ENCODE peak calls at places on chromosomes 11 and 22, in eight cellular contexts. One of them, this sample, is unnamed.
A peak's percentile ranks its signal among the peaks of the same experiment; 100 is the strongest.

GRCh38 chr22:38249301-38249700 is 23.5 kb downstream of the TMEM184B start:
- DNase-seq in AG04450: no peak
- DNase-seq in thoracic aorta: no peak
- DNase-seq in HCT116: no peak
- DNase-seq in DND-41: no peak
- DNase-seq in astrocyte: no peak
- DNase-seq in IMR-90: no peak
- DNase-seq in CD8-positive, alpha-beta T cell: no peak
- DNase-seq in this sample: no peak

GRCh38 chr11:65438257-65439151 is 15.9 kb downstream of the NEAT1 start:
- DNase-seq in AG04450: no peak
- DNase-seq in thoracic aorta: no peak
- DNase-seq in HCT116: no peak
- DNase-seq in DND-41: no peak
- DNase-seq in astrocyte: no peak
- DNase-seq in IMR-90: peak; percentile 40
- DNase-seq in CD8-positive, alpha-beta T cell: no peak
- DNase-seq in this sample: no peak

GRCh38 chr11:63017306-63017974 is 1.8 kb upstream of the SLC22A8 start:
- DNase-seq in AG04450: no peak
- DNase-seq in thoracic aorta: no peak
- DNase-seq in HCT116: no peak
- DNase-seq in DND-41: no peak
- DNase-seq in astrocyte: no peak
- DNase-seq in IMR-90: no peak
- DNase-seq in CD8-positive, alpha-beta T cell: no peak
- DNase-seq in this sample: no peak

GRCh38 chr22:35761037-35761436 is 43.4 kb downstream of the APOL5 start:
- DNase-seq in AG04450: no peak
- DNase-seq in thoracic aorta: no peak
- DNase-seq in HCT116: peak; percentile 8
- DNase-seq in DND-41: no peak
- DNase-seq in astrocyte: no peak
- DNase-seq in IMR-90: peak; percentile 24
- DNase-seq in CD8-positive, alpha-beta T cell: no peak
- DNase-seq in this sample: peak; percentile 14

GRCh38 chr11:40130427-40130826 is 1329.0 kb downstream of the LRRC4C start:
- DNase-seq in AG04450: no peak
- DNase-seq in thoracic aorta: no peak
- DNase-seq in HCT116: no peak
- DNase-seq in DND-41: no peak
- DNase-seq in astrocyte: no peak
- DNase-seq in IMR-90: no peak
- DNase-seq in CD8-positive, alpha-beta T cell: no peak
- DNase-seq in this sample: peak; percentile 6

GRCh38 chr11:47139878-47140277 is 36.8 kb downstream of the ARFGAP2 start:
- DNase-seq in AG04450: no peak
- DNase-seq in thoracic aorta: no peak
- DNase-seq in HCT116: no peak
- DNase-seq in DND-41: no peak
- DNase-seq in astrocyte: no peak
- DNase-seq in IMR-90: no peak
- DNase-seq in CD8-positive, alpha-beta T cell: no peak
- DNase-seq in this sample: no peak

GRCh38 chr11:131392528-131393255 is 22.3 kb downstream of the NTM start:
- DNase-seq in AG04450: no peak
- DNase-seq in thoracic aorta: no peak
- DNase-seq in HCT116: no peak
- DNase-seq in DND-41: peak; percentile 20
- DNase-seq in astrocyte: no peak
- DNase-seq in IMR-90: no peak
- DNase-seq in CD8-positive, alpha-beta T cell: no peak
- DNase-seq in this sample: no peak

GRCh38 chr11:67271548-67272284 is 5.4 kb downstream of the GRK2 start:
- DNase-seq in AG04450: no peak
- DNase-seq in thoracic aorta: no peak
- DNase-seq in HCT116: no peak
- DNase-seq in DND-41: peak; percentile 77
- DNase-seq in astrocyte: no peak
- DNase-seq in IMR-90: no peak
- DNase-seq in CD8-positive, alpha-beta T cell: peak; percentile 66
- DNase-seq in this sample: no peak

GRCh38 chr11:10328314-10329090 is 23.6 kb downstream of the ADM start:
- DNase-seq in AG04450: no peak
- DNase-seq in thoracic aorta: no peak
- DNase-seq in HCT116: no peak
- DNase-seq in DND-41: no peak
- DNase-seq in astrocyte: peak; percentile 85
- DNase-seq in IMR-90: peak; percentile 46
- DNase-seq in CD8-positive, alpha-beta T cell: no peak
- DNase-seq in this sample: peak; percentile 73

GRCh38 chr22:23789638-23790037 is 2.9 kb downstream of the SMARCB1 start:
- DNase-seq in AG04450: no peak
- DNase-seq in thoracic aorta: no peak
- DNase-seq in HCT116: no peak
- DNase-seq in DND-41: no peak
- DNase-seq in astrocyte: no peak
- DNase-seq in IMR-90: no peak
- DNase-seq in CD8-positive, alpha-beta T cell: no peak
- DNase-seq in this sample: no peak

GRCh38 chr11:95920460-95921105 is 3.3 kb downstream of the MTMR2 start:
- DNase-seq in AG04450: no peak
- DNase-seq in thoracic aorta: no peak
- DNase-seq in HCT116: no peak
- DNase-seq in DND-41: no peak
- DNase-seq in astrocyte: no peak
- DNase-seq in IMR-90: peak; percentile 42
- DNase-seq in CD8-positive, alpha-beta T cell: no peak
- DNase-seq in this sample: no peak

GRCh38 chr11:35412285-35412684 is 7.1 kb downstream of the SLC1A2 start:
- DNase-seq in AG04450: no peak
- DNase-seq in thoracic aorta: no peak
- DNase-seq in HCT116: no peak
- DNase-seq in DND-41: no peak
- DNase-seq in astrocyte: no peak
- DNase-seq in IMR-90: peak; percentile 25
- DNase-seq in CD8-positive, alpha-beta T cell: no peak
- DNase-seq in this sample: peak; percentile 30

GRCh38 chr11:79219186-79220045 is 221.4 kb downstream of the TENM4 start:
- DNase-seq in AG04450: no peak
- DNase-seq in thoracic aorta: no peak
- DNase-seq in HCT116: no peak
- DNase-seq in DND-41: no peak
- DNase-seq in astrocyte: no peak
- DNase-seq in IMR-90: no peak
- DNase-seq in CD8-positive, alpha-beta T cell: no peak
- DNase-seq in this sample: no peak

GRCh38 chr22:24357547-24357946 is 69.9 kb upstream of the ADORA2A start:
- DNase-seq in AG04450: no peak
- DNase-seq in thoracic aorta: no peak
- DNase-seq in HCT116: no peak
- DNase-seq in DND-41: no peak
- DNase-seq in astrocyte: no peak
- DNase-seq in IMR-90: peak; percentile 7
- DNase-seq in CD8-positive, alpha-beta T cell: no peak
- DNase-seq in this sample: no peak

GRCh38 chr11:64897381-64898075 is 19.1 kb upstream of the EHD1 start:
- DNase-seq in AG04450: no peak
- DNase-seq in thoracic aorta: no peak
- DNase-seq in HCT116: no peak
- DNase-seq in DND-41: no peak
- DNase-seq in astrocyte: no peak
- DNase-seq in IMR-90: no peak
- DNase-seq in CD8-positive, alpha-beta T cell: no peak
- DNase-seq in this sample: no peak

GRCh38 chr11:72823105-72823804 is 9.0 kb downstream of the ATG16L2 start:
- DNase-seq in AG04450: no peak
- DNase-seq in thoracic aorta: no peak
- DNase-seq in HCT116: no peak
- DNase-seq in DND-41: no peak
- DNase-seq in astrocyte: no peak
- DNase-seq in IMR-90: no peak
- DNase-seq in CD8-positive, alpha-beta T cell: no peak
- DNase-seq in this sample: no peak

GRCh38 chr11:72818971-72819370 is 4.8 kb downstream of the ATG16L2 start:
- DNase-seq in AG04450: no peak
- DNase-seq in thoracic aorta: no peak
- DNase-seq in HCT116: no peak
- DNase-seq in DND-41: no peak
- DNase-seq in astrocyte: no peak
- DNase-seq in IMR-90: peak; percentile 65
- DNase-seq in CD8-positive, alpha-beta T cell: no peak
- DNase-seq in this sample: no peak

GRCh38 chr11:72820439-72821139 is 6.4 kb downstream of the ATG16L2 start:
- DNase-seq in AG04450: no peak
- DNase-seq in thoracic aorta: no peak
- DNase-seq in HCT116: no peak
- DNase-seq in DND-41: no peak
- DNase-seq in astrocyte: no peak
- DNase-seq in IMR-90: no peak
- DNase-seq in CD8-positive, alpha-beta T cell: no peak
- DNase-seq in this sample: no peak

GRCh38 chr11:72821920-72822799 is 7.9 kb downstream of the ATG16L2 start:
- DNase-seq in AG04450: peak; percentile 58
- DNase-seq in thoracic aorta: peak; percentile 53
- DNase-seq in HCT116: peak; percentile 81
- DNase-seq in DND-41: no peak
- DNase-seq in astrocyte: peak; percentile 73
- DNase-seq in IMR-90: peak; percentile 84
- DNase-seq in CD8-positive, alpha-beta T cell: peak; percentile 84
- DNase-seq in this sample: peak; percentile 95

DNA sequence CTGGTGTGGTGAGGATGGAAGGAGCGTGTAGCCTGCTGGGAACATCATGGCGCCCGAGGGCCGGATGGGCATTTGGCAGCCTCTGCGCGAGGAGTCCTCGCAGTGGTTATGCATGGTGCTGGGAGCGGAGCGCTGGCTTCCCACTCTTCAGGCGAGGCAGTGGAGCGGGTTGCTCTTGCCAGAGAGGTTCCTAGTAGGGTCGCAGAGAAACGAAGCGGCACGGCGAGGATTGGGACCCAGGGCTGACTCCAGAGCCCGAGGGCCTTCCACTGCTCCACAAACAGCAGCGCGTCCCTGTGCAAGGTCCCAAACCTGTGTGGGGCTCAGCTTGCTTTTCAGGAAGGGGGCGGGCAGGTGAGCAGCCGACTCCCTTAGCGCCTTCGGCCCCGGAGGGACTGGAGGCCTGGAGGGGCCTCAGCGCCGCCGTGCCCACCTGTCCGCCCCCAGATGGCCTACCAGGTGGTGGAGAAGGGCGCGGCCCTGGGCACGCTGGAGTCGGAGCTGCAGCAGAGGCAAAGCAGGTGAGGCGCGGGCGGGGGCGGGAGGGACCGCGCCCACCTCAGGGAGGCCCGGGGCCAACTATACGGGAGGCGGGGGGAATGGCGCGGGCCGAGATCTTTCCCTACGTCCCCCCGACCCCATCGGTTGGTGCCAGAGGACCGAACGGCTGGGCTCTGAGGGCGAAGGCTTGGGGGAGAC is 7.2 kb downstream of the ATG16L2 start:
- DNase-seq in AG04450: no peak
- DNase-seq in thoracic aorta: no peak
- DNase-seq in HCT116: no peak
- DNase-seq in DND-41: no peak
- DNase-seq in astrocyte: no peak
- DNase-seq in IMR-90: no peak
- DNase-seq in CD8-positive, alpha-beta T cell: no peak
- DNase-seq in this sample: no peak
- H3K4me3 ChIP-seq in AG04450: peak overlapping the region; percentile 63
- H3K4me3 ChIP-seq in thoracic aorta: peak overlapping the region; percentile 70
- H3K4me3 ChIP-seq in HCT116: peak overlapping the region; percentile 62
- H3K4me3 ChIP-seq in DND-41: no peak overlapping the region
- H3K4me3 ChIP-seq in astrocyte: peak overlapping the region; percentile 68
- H3K4me3 ChIP-seq in IMR-90: peak overlapping the region; percentile 57
- H3K4me3 ChIP-seq in CD8-positive, alpha-beta T cell: no peak overlapping the region
- H3K4me3 ChIP-seq in this sample: peak overlapping the region; percentile 53

GRCh38 chr11:77557553-77557952 is 32.2 kb upstream of the AQP11 start:
- DNase-seq in AG04450: no peak
- DNase-seq in thoracic aorta: no peak
- DNase-seq in HCT116: no peak
- DNase-seq in DND-41: no peak
- DNase-seq in astrocyte: peak; percentile 4
- DNase-seq in IMR-90: peak; percentile 9
- DNase-seq in CD8-positive, alpha-beta T cell: no peak
- DNase-seq in this sample: no peak
- TF ChIP-seq CTCF in AG04450: peak; percentile 10
- TF ChIP-seq CTCF in thoracic aorta: no peak
- TF ChIP-seq CTCF in HCT116: peak; percentile 32
- TF ChIP-seq CTCF in DND-41: peak; percentile 54
- TF ChIP-seq CTCF in astrocyte: peak; percentile 19
- TF ChIP-seq CTCF in IMR-90: no peak
- TF ChIP-seq CTCF in CD8-positive, alpha-beta T cell: no peak
- TF ChIP-seq CTCF in this sample: peak; percentile 45

GRCh38 chr11:42021919-42022318 is 562.5 kb upstream of the LRRC4C start:
- DNase-seq in AG04450: no peak
- DNase-seq in thoracic aorta: no peak
- DNase-seq in HCT116: no peak
- DNase-seq in DND-41: no peak
- DNase-seq in astrocyte: no peak
- DNase-seq in IMR-90: no peak
- DNase-seq in CD8-positive, alpha-beta T cell: no peak
- DNase-seq in this sample: no peak

GRCh38 chr11:42023267-42023666 is 563.8 kb upstream of the LRRC4C start:
- DNase-seq in AG04450: no peak
- DNase-seq in thoracic aorta: no peak
- DNase-seq in HCT116: no peak
- DNase-seq in DND-41: no peak
- DNase-seq in astrocyte: no peak
- DNase-seq in IMR-90: no peak
- DNase-seq in CD8-positive, alpha-beta T cell: no peak
- DNase-seq in this sample: no peak

GRCh38 chr11:42025404-42025803 is 566.0 kb upstream of the LRRC4C start:
- DNase-seq in AG04450: no peak
- DNase-seq in thoracic aorta: no peak
- DNase-seq in HCT116: no peak
- DNase-seq in DND-41: no peak
- DNase-seq in astrocyte: no peak
- DNase-seq in IMR-90: no peak
- DNase-seq in CD8-positive, alpha-beta T cell: no peak
- DNase-seq in this sample: no peak
- H3K9me3 ChIP-seq in AG04450: peaks cover 6% of the 10 kb centered on the region
- H3K9me3 ChIP-seq in thoracic aorta: no peaks in the 10 kb centered on the region
- H3K9me3 ChIP-seq in HCT116: peaks cover 28% of the 10 kb centered on the region
- H3K9me3 ChIP-seq in DND-41: no peaks in the 10 kb centered on the region
- H3K9me3 ChIP-seq in astrocyte: no peaks in the 10 kb centered on the region
- H3K9me3 ChIP-seq in IMR-90: peaks cover 6% of the 10 kb centered on the region
- H3K9me3 ChIP-seq in CD8-positive, alpha-beta T cell: no peaks in the 10 kb centered on the region
- H3K9me3 ChIP-seq in this sample: no peaks in the 10 kb centered on the region

DNA sequence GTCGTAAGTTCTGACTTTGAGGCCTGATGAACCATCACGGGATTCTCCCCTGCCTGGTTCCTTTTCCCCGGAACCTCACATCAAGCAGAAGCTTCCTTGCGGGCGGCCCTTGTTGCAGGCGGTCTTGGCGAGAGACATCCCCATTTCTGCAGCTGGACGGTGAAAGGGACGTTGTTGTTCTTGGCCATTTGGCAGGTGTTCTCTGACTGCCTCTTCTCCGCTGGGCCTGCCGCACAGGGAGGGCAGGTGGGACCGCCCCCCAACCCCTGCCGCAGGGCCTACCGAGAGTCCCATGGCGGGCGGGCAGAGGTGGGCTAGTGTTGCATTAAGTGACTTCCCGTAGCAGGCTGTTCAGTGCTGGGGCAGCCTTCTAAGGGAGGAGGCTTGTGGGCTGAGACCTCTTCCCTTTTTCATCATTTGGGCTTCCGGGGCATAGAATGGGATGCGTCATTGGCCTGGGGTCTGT is 26.9 kb upstream of the GRAMD4 start:
- DNase-seq in AG04450: no peak
- DNase-seq in thoracic aorta: no peak
- DNase-seq in HCT116: no peak
- DNase-seq in DND-41: peak; percentile 60
- DNase-seq in astrocyte: peak; percentile 21
- DNase-seq in IMR-90: no peak
- DNase-seq in CD8-positive, alpha-beta T cell: peak; percentile 45
- DNase-seq in this sample: no peak
- H3K4me3 ChIP-seq in AG04450: no peak overlapping the region
- H3K4me3 ChIP-seq in thoracic aorta: peak overlapping the region; percentile 64
- H3K4me3 ChIP-seq in HCT116: no peak overlapping the region
- H3K4me3 ChIP-seq in DND-41: peak overlapping the region; percentile 13
- H3K4me3 ChIP-seq in astrocyte: no peak overlapping the region
- H3K4me3 ChIP-seq in IMR-90: no peak overlapping the region
- H3K4me3 ChIP-seq in CD8-positive, alpha-beta T cell: peak overlapping the region; percentile 5
- H3K4me3 ChIP-seq in this sample: no peak overlapping the region